ENCODE peak calls at places on chromosomes 1 and 21, in five cellular contexts. T, J, A, O and I are unnamed samples.
A peak's percentile ranks its signal among the peaks of the same experiment; 100 is the strongest.

GRCh38 chr1:237205400-237206064 is 163.5 kb downstream of the RYR2 start:
- DNase-seq in T (peak; percentile 17), J (peak; percentile 68), A (no peak), O (no peak), I (no peak)

GRCh38 chr21:24705201-24705600 is 902.1 kb downstream of the MRPL39 start:
- DNase-seq in T (no peak), J (no peak), A (no peak), O (no peak), I (no peak)

GRCh38 chr21:45923146-45923545 is 58.4 kb upstream of the COL6A1 start:
- DNase-seq in T (peak; percentile 69), J (peak; percentile 80), A (peak; percentile 41), O (peak; percentile 97), I (no peak)

GRCh38 chr1:41387667-41388091 is 26.4 kb downstream of the FOXO6 start:
- DNase-seq in T (peak; percentile 92), J (peak; percentile 85), A (peak; percentile 38), O (peak; percentile 94), I (no peak)

GRCh38 chr21:45988366-45989347 is 7.1 kb downstream of the COL6A1 start:
- DNase-seq in T (no peak), J (peak; percentile 62), A (no peak), O (peak; percentile 91), I (no peak)

GRCh38 chr1:206708058-206708457 is 23.4 kb downstream of the MAPKAPK2 start:
- DNase-seq in T (no peak), J (no peak), A (no peak), O (no peak), I (no peak)

GRCh38 chr1:12244078-12244477 is 14.2 kb downstream of the VPS13D start:
- DNase-seq in T (no peak), J (no peak), A (peak; percentile 13), O (peak; percentile 66), I (peak; percentile 37)

GRCh38 chr1:204268101-204268500 is 54.3 kb upstream of the GOLT1A start:
- DNase-seq in T (no peak), J (no peak), A (no peak), O (no peak), I (no peak)

GRCh38 chr1:100565533-100565932 is 27.6 kb downstream of the GPR88 start:
- DNase-seq in T (no peak), J (no peak), A (no peak), O (no peak), I (no peak)

GRCh38 chr1:93694833-93695232 is 13.2 kb upstream of the BCAR3 start:
- DNase-seq in T (no peak), J (peak; percentile 61), A (peak; percentile 44), O (no peak), I (no peak)

GRCh38 chr1:77541162-77541545 is 141.3 kb downstream of the ZZZ3 start:
- DNase-seq in T (no peak), J (no peak), A (no peak), O (no peak), I (no peak)

GRCh38 chr1:77776007-77776725 is 3.3 kb upstream of the MIGA1 start:
- DNase-seq in T (no peak), J (no peak), A (no peak), O (no peak), I (no peak)

GRCh38 chr1:30879940-30880339 is 28.6 kb downstream of the SDC3 start:
- DNase-seq in T (no peak), J (no peak), A (no peak), O (peak; percentile 45), I (no peak)

GRCh38 chr1:67804710-67805109 is 28.6 kb downstream of the GNG12 start:
- DNase-seq in T (no peak), J (no peak), A (no peak), O (no peak), I (no peak)
- TF ChIP-seq CTCF in T (no peak), J (no peak), A (no peak), O (no peak), I (no peak)

GRCh38 chr1:70324683-70325082 is 29.8 kb downstream of the ANKRD13C start:
- DNase-seq in T (no peak), J (no peak), A (no peak), O (no peak), I (no peak)
- TF ChIP-seq CTCF in T (no peak), J (no peak), A (no peak), O (no peak), I (no peak)

GRCh38 chr1:194342484-194343262 is 1156.3 kb upstream of the B3GALT2 start:
- DNase-seq in T (no peak), J (no peak), A (no peak), O (no peak), I (no peak)
- TF ChIP-seq CTCF in T (no peak), J (no peak), A (no peak), O (no peak), I (no peak)

DNA sequence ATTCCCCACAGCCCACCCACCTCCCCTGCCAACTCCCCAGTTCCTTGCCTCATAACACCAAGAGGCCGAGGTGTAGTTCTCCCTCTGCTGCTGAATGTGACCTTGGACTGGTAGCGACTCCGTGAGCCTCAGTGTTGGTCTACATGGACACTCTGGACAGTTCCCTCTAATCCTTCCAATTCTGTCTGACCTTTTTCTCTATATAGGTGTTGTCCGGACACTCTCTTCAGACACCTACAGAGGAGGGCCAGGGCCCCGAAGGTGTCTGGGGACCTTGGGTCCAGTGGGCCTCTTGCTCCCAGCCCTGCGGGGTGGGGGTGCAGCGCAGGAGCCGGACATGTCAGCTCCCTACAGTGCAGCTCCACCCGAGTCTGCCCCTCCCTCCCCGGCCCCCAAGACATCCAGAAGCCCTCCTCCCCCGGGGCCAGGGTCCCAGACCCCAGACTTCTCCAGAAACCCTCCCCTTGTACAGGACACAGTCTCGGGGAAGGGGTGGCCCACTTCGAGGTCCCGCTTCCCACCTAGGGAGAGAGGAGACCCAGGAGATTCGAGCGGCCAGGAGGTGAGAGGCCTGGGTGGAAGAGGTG is 3.6 kb downstream of the ADAMTSL4 start:
- DNase-seq in T (no peak), J (no peak), A (no peak), O (peak; percentile 71), I (no peak)
- TF ChIP-seq CTCF in T (no peak), J (no peak), A (no peak), O (no peak), I (no peak)

DNA sequence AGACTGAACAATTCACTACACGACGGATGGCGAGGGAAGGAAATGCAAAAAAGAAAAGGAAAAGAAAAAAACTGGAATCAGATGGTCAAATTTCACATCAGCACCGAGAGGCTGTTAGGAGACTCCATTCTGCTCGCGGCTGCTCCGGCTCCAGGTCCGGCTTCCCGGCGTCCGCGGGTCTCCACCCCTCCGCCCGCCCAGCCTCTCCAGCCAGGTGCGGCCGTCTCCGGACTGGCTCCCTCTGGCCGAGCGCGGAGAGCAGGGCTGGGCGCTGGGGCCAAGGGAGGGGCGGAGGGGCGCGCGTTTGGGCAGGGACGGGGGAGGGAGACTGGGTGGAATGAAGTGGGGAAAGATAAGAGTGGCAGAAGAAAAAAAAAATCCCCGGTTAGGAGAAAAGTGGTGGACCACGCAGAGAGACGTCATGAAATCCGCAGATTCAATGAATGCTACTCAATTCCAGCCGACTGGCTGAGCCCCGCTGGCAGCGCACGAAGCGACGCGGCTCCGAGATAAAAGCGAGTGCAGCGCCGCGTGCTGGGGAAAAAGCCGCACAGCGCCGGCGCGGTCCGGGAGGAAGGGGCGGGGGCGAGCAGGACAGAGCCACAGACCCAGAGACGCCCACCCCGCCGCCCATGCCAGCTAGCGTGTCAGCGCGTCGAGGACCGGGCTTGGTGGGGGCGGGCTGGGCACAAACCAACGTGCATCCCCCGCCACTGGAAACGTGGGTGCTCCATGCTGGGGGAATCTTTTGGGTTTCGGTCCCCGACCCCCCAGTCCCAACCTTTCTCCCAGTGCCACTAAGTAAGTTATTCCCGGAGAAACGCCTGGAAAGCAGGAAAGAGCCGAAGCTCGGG is at the start of gene KCNJ6:
- DNase-seq in T (peak; percentile 56), J (no peak), A (peak; percentile 60), O (peak; percentile 93), I (no peak)
- TF ChIP-seq CTCF in T (peak; percentile 19), J (peak; percentile 27), A (peak; percentile 78), O (peak; percentile 61), I (peak; percentile 8)

GRCh38 chr1:28646040-28646439 is 2.4 kb upstream of the RNU11 start:
- DNase-seq in T (no peak), J (no peak), A (no peak), O (no peak), I (no peak)

GRCh38 chr1:28642847-28643635 is at the start of gene TAF12:
- DNase-seq in T (peak; percentile 94), J (peak; percentile 95), A (peak; percentile 92), O (peak; percentile 92), I (peak; percentile 87)

GRCh38 chr1:28642056-28642846 is 616 bp downstream of the TAF12 start:
- DNase-seq in T (no peak), J (no peak), A (peak; percentile 50), O (peak; percentile 77), I (peak; percentile 29)

GRCh38 chr1:28640766-28641165 is 2.1 kb downstream of the TAF12 start:
- DNase-seq in T (no peak), J (no peak), A (no peak), O (no peak), I (no peak)
- TF ChIP-seq CTCF in T (no peak), J (no peak), A (peak; percentile 26), O (no peak), I (peak; percentile 25)

GRCh38 chr1:25615172-25615541 is 1.4 kb upstream of the MAN1C1 start:
- DNase-seq in T (no peak), J (no peak), A (no peak), O (no peak), I (no peak)

GRCh38 chr1:25615563-25616079 is 970 bp upstream of the MAN1C1 start:
- DNase-seq in T (no peak), J (no peak), A (no peak), O (no peak), I (no peak)

GRCh38 chr1:25616932-25617625 is 488 bp downstream of the MAN1C1 start:
- DNase-seq in T (peak; percentile 20), J (no peak), A (no peak), O (peak; percentile 83), I (peak; percentile 65)

GRCh38 chr1:25617626-25618432 is 1.2 kb downstream of the MAN1C1 start:
- DNase-seq in T (peak; percentile 19), J (no peak), A (no peak), O (no peak), I (no peak)

DNA sequence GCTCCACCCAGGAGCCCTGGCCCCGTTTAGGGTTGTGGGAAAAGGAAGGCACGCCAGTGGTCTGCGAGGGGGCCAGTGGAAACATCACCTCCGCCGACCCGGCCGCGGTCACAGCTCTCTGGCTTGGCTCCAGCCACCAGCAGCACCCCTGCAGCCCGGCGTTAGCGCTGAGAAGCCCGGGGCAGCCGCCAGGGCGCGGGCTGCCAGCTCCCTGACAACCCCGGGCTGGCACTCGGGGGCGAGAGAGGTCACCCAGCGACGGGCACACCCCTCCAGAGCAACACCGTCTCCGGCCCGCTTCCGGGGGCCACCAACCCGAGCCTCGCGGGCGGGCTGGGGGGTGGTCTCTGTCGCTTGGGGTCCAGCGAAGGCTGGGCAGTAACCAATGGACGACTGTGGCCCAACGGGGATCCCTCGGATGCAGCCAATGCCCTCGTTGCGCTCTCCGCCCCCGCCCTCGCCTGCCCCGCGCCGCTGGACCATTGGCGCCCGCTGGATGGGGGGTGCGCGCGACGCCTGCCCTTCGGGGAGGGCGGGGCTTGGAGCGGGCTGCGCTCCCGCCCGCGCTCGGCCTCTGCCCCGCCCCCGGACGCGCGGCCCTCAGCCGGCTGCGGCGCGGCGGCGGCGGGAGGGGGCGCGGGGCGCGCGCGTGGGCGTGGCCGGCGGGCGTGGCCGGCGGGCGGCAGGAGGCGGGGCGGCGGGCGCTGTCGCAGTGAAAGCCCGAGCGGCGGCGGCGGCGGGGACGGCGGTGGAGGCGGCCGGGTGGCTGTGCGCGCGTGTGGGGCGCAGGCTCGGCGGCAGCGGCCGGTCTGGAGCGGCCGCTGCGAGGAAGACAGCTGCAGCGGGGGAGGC is at the start of gene MAN1C1:
- DNase-seq in T (peak; percentile 89), J (peak; percentile 93), A (peak; percentile 91), O (peak; percentile 99), I (peak; percentile 98)
- TF ChIP-seq CTCF in T (peak; percentile 25), J (peak; percentile 51), A (peak; percentile 27), O (peak; percentile 27), I (no peak)